ENCODE peak calls at places on chromosome 19, in nine cellular contexts. R, Y, I, Q, V, S, O, K and Z are unnamed samples.

GRCh38 chr19:2455481-2456300 is 1.1 kb downstream of the LMNB2 start:
- DNase-seq in R (peak; percentile 61), Y (no peak), I (no peak), Q (no peak), V (no peak), S (peak; percentile 54), O (peak; percentile 58), K (no peak), Z (no peak)

GRCh38 chr19:45505151-45505995 is 1.9 kb upstream of the VASP start:
- DNase-seq in R (no peak), Y (no peak), I (no peak), Q (no peak), V (no peak), S (no peak), O (no peak), K (no peak), Z (peak; percentile 38)

GRCh38 chr19:37977992-37978391 is 71.0 kb downstream of the SIPA1L3 start:
- DNase-seq in R (no peak), Y (no peak), I (no peak), Q (no peak), V (peak; percentile 91), S (no peak), O (no peak), K (no peak), Z (peak; percentile 63)

GRCh38 chr19:29678484-29679106 is 13.3 kb downstream of the PLEKHF1 start:
- DNase-seq in R (peak; percentile 28), Y (no peak), I (no peak), Q (no peak), V (no peak), S (no peak), O (no peak), K (no peak), Z (no peak)

GRCh38 chr19:29697523-29698261 is 17.4 kb downstream of the C19orf12 start:
- DNase-seq in R (no peak), Y (no peak), I (no peak), Q (no peak), V (no peak), S (no peak), O (no peak), K (no peak), Z (no peak)

GRCh38 chr19:8655340-8655709 is 24.9 kb downstream of the NFILZ start:
- DNase-seq in R (no peak), Y (peak; percentile 15), I (no peak), Q (no peak), V (no peak), S (no peak), O (peak; percentile 42), K (no peak), Z (no peak)

GRCh38 chr19:7554990-7555864 is 19.7 kb downstream of the PNPLA6 start:
- DNase-seq in R (no peak), Y (no peak), I (no peak), Q (no peak), V (no peak), S (no peak), O (peak; percentile 26), K (no peak), Z (no peak)

GRCh38 chr19:11088508-11089253 is 582 bp upstream of the LDLR start:
- DNase-seq in R (no peak), Y (no peak), I (peak; percentile 14), Q (no peak), V (no peak), S (no peak), O (no peak), K (no peak), Z (no peak)

GRCh38 chr19:5023128-5023571 is 54.2 kb downstream of the KDM4B start:
- DNase-seq in R (no peak), Y (no peak), I (no peak), Q (no peak), V (no peak), S (no peak), O (no peak), K (no peak), Z (no peak)

GRCh38 chr19:7916137-7916907 is 1.7 kb downstream of the TGFBR3L start:
- DNase-seq in R (peak; percentile 50), Y (no peak), I (no peak), Q (no peak), V (no peak), S (peak; percentile 51), O (peak; percentile 74), K (no peak), Z (no peak)

GRCh38 chr19:43872547-43873336 is 45.6 kb downstream of the ZNF283 start:
- DNase-seq in R (no peak), Y (no peak), I (no peak), Q (no peak), V (no peak), S (no peak), O (no peak), K (no peak), Z (peak; percentile 34)

GRCh38 chr19:38213911-38214625 is 10.0 kb downstream of the DPF1 start:
- DNase-seq in R (no peak), Y (peak; percentile 26), I (no peak), Q (peak; percentile 56), V (peak; percentile 24), S (no peak), O (peak; percentile 68), K (peak; percentile 56), Z (peak; percentile 88)

GRCh38 chr19:39038098-39038497 is 5.7 kb upstream of the FBXO27 start:
- DNase-seq in R (peak; percentile 9), Y (no peak), I (peak; percentile 16), Q (no peak), V (no peak), S (peak; percentile 41), O (no peak), K (no peak), Z (peak; percentile 36)

GRCh38 chr19:45253396-45254027 is 2.4 kb downstream of the MARK4 start:
- DNase-seq in R (no peak), Y (no peak), I (no peak), Q (no peak), V (no peak), S (no peak), O (peak; percentile 29), K (no peak), Z (no peak)

GRCh38 chr19:289651-290538 is 1.3 kb downstream of the PLPP2 start:
- DNase-seq in R (peak; percentile 84), Y (no peak), I (peak; percentile 59), Q (no peak), V (no peak), S (no peak), O (peak; percentile 34), K (peak; percentile 10), Z (peak; percentile 69)

GRCh38 chr19:16371540-16371986 is 46.9 kb downstream of the KLF2 start:
- DNase-seq in R (peak; percentile 90), Y (peak; percentile 81), I (no peak), Q (no peak), V (no peak), S (no peak), O (peak; percentile 96), K (peak; percentile 78), Z (no peak)

GRCh38 chr19:13814550-13814949 is 19.3 kb downstream of the ZSWIM4 start:
- DNase-seq in R (no peak), Y (no peak), I (no peak), Q (no peak), V (no peak), S (no peak), O (no peak), K (no peak), Z (no peak)